ENCODE peak calls at places on chromosomes 7 and 10, in seven cellular contexts. W is right lobe of liver; Y is adrenal gland; Q is CD8-positive, alpha-beta T cell; L is pancreas; I is astrocyte; P is psoas muscle. G is an unnamed sample. For H3K9me3, the result is how much of the 10 kb centered on the place peaks cover.

GRCh38 chr10:4372601-4373000 is 453.4 kb upstream of the AKR1E2 start:
- DNase-seq in P (no peak), Y (no peak), I (peak), W (no peak), L (no peak), Q (no peak), G (no peak)

GRCh38 chr10:132229834-132230556 is 43.2 kb downstream of the DPYSL4 start:
- DNase-seq in Q (no peak), L (no peak), Y (no peak), I (no peak), W (no peak), P (no peak), G (no peak)

GRCh38 chr7:22559829-22560489 is 60.0 kb upstream of the STEAP1B start:
- DNase-seq in Q (peak), W (peak), L (peak), P (peak), I (peak), Y (peak), G (peak)

GRCh38 chr7:144817001-144817400 is 18.9 kb downstream of the TPK1 start:
- DNase-seq in Y (no peak), W (no peak), I (no peak), L (no peak), Q (no peak), P (no peak), G (no peak)

GRCh38 chr10:130040351-130040750 is 70.3 kb downstream of the C10orf143 start:
- DNase-seq in Y (no peak), W (no peak), I (no peak), L (no peak), P (no peak), Q (no peak), G (no peak)

GRCh38 chr10:5639066-5639465 is 27.3 kb downstream of the ASB13 start:
- DNase-seq in I (no peak), Q (no peak), L (no peak), W (no peak), P (no peak), Y (no peak), G (no peak)

GRCh38 chr7:159046300-159046699 is 98.4 kb downstream of the VIPR2 start:
- DNase-seq in I (no peak), Y (peak), L (no peak), Q (no peak), P (no peak), W (no peak), G (no peak)

GRCh38 chr10:17257466-17258321 is 29.7 kb downstream of the VIM start:
- DNase-seq in W (no peak), P (no peak), I (peak), L (peak), Q (no peak), Y (peak), G (no peak)

GRCh38 chr7:2409745-2410414 is 6.5 kb downstream of the CHST12 start:
- DNase-seq in Y (no peak), P (no peak), L (no peak), Q (no peak), I (no peak), W (no peak), G (no peak)

GRCh38 chr10:43110318-43111071 is 27.8 kb upstream of the CSGALNACT2 start:
- DNase-seq in I (peak), Y (no peak), L (no peak), P (peak), Q (no peak), W (no peak), G (no peak)

GRCh38 chr10:78053201-78053868 is 19.7 kb downstream of the RPS24 start:
- DNase-seq in L (no peak), Q (no peak), Y (peak), P (no peak), I (peak), W (no peak), G (no peak)

GRCh38 chr7:151313857-151314256 is 27.8 kb upstream of the NUB1 start:
- DNase-seq in Q (no peak), I (peak), Y (peak), W (no peak), L (no peak), P (peak), G (no peak)

GRCh38 chr10:28111712-28112111 is 112.8 kb upstream of the ODAD2 start:
- DNase-seq in I (peak), Y (no peak), P (no peak), W (no peak), L (no peak), Q (no peak), G (no peak)

GRCh38 chr10:122713091-122713885 is 13.6 kb upstream of the C10orf120 start:
- DNase-seq in Y (no peak), P (no peak), L (no peak), Q (no peak), W (no peak), I (no peak), G (no peak)

GRCh38 chr10:124125305-124126116 is 32.1 kb upstream of the CHST15 start:
- DNase-seq in Q (no peak), W (no peak), I (peak), Y (no peak), P (no peak), L (no peak), G (no peak)

GRCh38 chr10:27646604-27647191 is 98.9 kb downstream of the MKX start:
- DNase-seq in I (no peak), L (no peak), P (no peak), Y (no peak), W (no peak), Q (no peak), G (no peak)

GRCh38 chr10:7533657-7534479 is 123.0 kb upstream of the SFMBT2 start:
- DNase-seq in P (no peak), Y (peak), W (no peak), Q (no peak), L (no peak), I (no peak), G (no peak)

GRCh38 chr10:86311176-86311575 is 55.4 kb downstream of the GRID1 start:
- DNase-seq in W (no peak), I (no peak), L (no peak), P (no peak), Y (no peak), Q (no peak), G (no peak)

GRCh38 chr10:103280505-103280904 is 3.6 kb downstream of the INA start:
- DNase-seq in Y (no peak), Q (no peak), W (no peak), L (no peak), I (no peak), P (no peak), G (no peak)

GRCh38 chr7:17939670-17940301 is 508 bp downstream of the SNX13 start:
- DNase-seq in P (peak), L (peak), W (peak), I (no peak), Q (peak), Y (peak), G (peak)

DNA sequence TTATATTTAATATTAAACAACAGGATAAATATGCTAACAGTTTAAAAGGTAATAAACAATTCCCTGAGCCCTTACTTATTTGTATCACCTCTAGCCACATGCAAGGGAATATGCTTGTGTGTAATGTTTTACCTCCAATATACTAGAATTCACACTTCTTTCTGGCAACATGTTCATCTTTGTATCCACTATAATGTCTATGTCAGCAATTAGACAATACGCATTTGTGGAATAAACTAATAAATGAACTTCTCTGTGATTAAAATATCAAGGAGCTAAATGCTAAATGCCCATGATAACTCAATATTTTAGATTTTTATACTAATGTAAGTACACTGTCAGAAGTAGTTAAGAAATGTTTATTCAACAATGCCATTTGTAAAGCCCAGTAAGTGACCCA is 350.5 kb downstream of the DGKB start:
- DNase-seq in W (no peak), I (no peak), Y (no peak), P (no peak), L (no peak), Q (no peak), G (no peak)
- H3K9me3 ChIP-seq in W (under half), I (under half), Y (under half), P (under half), L (under half), Q (under half), G (under half)

DNA sequence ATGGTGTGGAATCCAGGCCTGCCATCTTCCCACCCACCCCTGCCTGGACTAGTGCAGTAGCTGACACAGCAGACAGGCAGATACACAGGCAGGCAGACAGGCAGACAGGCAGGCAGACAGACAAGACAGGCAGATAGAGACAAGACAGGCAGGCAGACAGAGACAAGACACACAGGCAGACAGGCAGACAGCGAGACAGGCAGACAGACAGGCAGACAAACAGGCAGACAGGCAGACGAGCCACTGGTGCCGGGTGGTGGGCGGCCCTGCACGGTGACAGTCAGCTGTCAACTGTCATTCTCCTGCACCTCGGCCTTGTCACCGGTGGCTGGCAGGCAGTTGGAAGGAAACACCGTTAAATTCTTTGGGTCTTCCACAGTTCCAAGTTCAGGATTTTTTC is 250.2 kb downstream of the DNAJB6 start:
- DNase-seq in L (no peak), P (no peak), W (no peak), Y (no peak), Q (no peak), I (no peak), G (no peak)
- H3K9me3 ChIP-seq in L (under half), P (under half), W (under half), Y (under half), Q (under half), I (under half), G (under half)

GRCh38 chr10:133445268-133445732 is 8.4 kb upstream of the SCART1 start:
- DNase-seq in I (no peak), L (no peak), W (no peak), P (no peak), Q (no peak), Y (peak), G (no peak)
- H3K9me3 ChIP-seq in I (under half), L (under half), W (under half), P (under half), Q (under half), Y (under half), G (under half)

GRCh38 chr7:140360697-140361229 is 37.6 kb downstream of the SLC37A3 start:
- DNase-seq in Q (no peak), P (no peak), I (no peak), Y (no peak), L (no peak), W (no peak), G (no peak)
- H3K9me3 ChIP-seq in Q (under half), P (under half), I (under half), Y (under half), L (under half), W (under half), G (under half)

DNA sequence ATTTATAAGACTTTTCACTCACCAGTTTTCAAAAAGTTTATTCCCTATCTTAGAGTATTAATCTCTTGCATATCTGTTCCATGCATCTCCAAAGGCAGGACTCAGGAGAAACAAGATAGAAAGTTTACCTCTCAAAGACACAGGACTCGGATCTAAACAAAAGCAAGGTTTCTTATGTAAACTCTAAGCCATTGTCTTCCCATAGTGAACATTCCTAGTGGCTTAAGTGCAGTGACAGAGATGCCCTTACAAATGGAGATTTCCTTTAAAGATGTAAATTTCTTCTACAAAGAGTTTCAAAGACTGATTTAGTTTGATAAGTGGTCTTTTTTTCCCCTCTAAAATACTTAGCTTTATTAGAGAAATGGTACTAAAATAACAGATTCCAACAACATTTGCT is 209.8 kb downstream of the ACTR3B start:
- DNase-seq in L (no peak), I (no peak), P (no peak), W (no peak), Y (no peak), Q (no peak), G (no peak)
- H3K9me3 ChIP-seq in L (under half), I (under half), P (under half), W (under half), Y (under half), Q (under half), G (under half)